ENCODE peak calls at places on chromosomes 11 and 22, in ten cellular contexts. Y is HuH-7, X is brain microvascular endothelial cell, M is left colon, Q is immature natural killer cell, C is LoVo, R is dorsolateral prefrontal cortex, W is RWPE1, H is hypothalamus, F is fibroblast of pulmonary artery. O is an unnamed sample.

GRCh38 chr22:46159212-46159611 is 8.9 kb downstream of the PPARA start:
- DNase-seq in M (no peak), Y (no peak), R (no peak), W (no peak), C (no peak), F (no peak), Q (no peak), H (no peak), X (no peak), O (no peak)

GRCh38 chr22:44379817-44380560 is 67.2 kb upstream of the SHISAL1 start:
- DNase-seq in R (no peak), Y (no peak), F (no peak), W (no peak), H (no peak), M (no peak), X (no peak), Q (no peak), C (no peak), O (no peak)

GRCh38 chr11:86660011-86660595 is 12.3 kb downstream of the ME3 start:
- DNase-seq in R (no peak), Q (no peak), X (peak; percentile 61), H (no peak), F (peak; percentile 59), M (no peak), W (peak; percentile 30), C (no peak), Y (no peak), O (no peak)

GRCh38 chr11:120244476-120244875 is 4.5 kb downstream of the POU2F3 start:
- DNase-seq in Y (no peak), M (no peak), W (no peak), X (no peak), R (no peak), H (no peak), Q (no peak), C (no peak), F (peak; percentile 28), O (no peak)

GRCh38 chr22:46851941-46852340 is 89.5 kb downstream of the TBC1D22A start:
- DNase-seq in X (no peak), R (no peak), Y (no peak), H (no peak), C (no peak), M (no peak), Q (no peak), F (no peak), W (no peak), O (no peak)

GRCh38 chr22:37051629-37052385 is at the start of gene KCTD17:
- DNase-seq in R (peak; percentile 60), W (peak; percentile 63), M (peak; percentile 76), H (peak; percentile 71), Q (peak; percentile 70), X (peak; percentile 52), F (peak; percentile 69), Y (peak; percentile 96), C (peak; percentile 69), O (peak; percentile 75)

GRCh38 chr22:19524170-19525115 is at the start of gene CLDN5:
- DNase-seq in H (no peak), X (no peak), R (no peak), C (no peak), W (no peak), Y (no peak), F (peak; percentile 19), Q (no peak), M (no peak), O (no peak)

GRCh38 chr11:115941481-115941993 is 437.3 kb upstream of the CADM1 start:
- DNase-seq in X (peak; percentile 71), Y (no peak), M (no peak), H (peak; percentile 28), W (peak; percentile 7), F (peak; percentile 77), R (peak; percentile 43), C (no peak), Q (no peak), O (peak; percentile 95)

GRCh38 chr11:3046190-3046589 is 11.0 kb downstream of the CARS1 start:
- DNase-seq in Y (no peak), Q (no peak), H (no peak), R (no peak), F (no peak), C (no peak), X (no peak), M (no peak), W (no peak), O (no peak)

GRCh38 chr11:62145261-62145871 is 21.6 kb downstream of the INCENP start:
- DNase-seq in X (no peak), C (no peak), F (no peak), W (no peak), H (no peak), M (peak; percentile 18), R (no peak), Q (no peak), Y (no peak), O (no peak)

GRCh38 chr22:45516923-45517675 is 14.4 kb downstream of the FBLN1 start:
- DNase-seq in X (peak; percentile 65), Q (no peak), F (no peak), R (no peak), H (no peak), M (no peak), C (peak; percentile 5), Y (no peak), W (no peak), O (no peak)